ENCODE peak calls at places on chromosomes 3 and 15, in seven cellular contexts. One of them, this sample, is unnamed.

GRCh38 chr3:109985942-109986555 is 648.7 kb upstream of the DPPA4 start:
- DNase-seq in CD8-positive, alpha-beta memory T cell: no peak
- DNase-seq in GM12864: no peak
- DNase-seq in SW480: no peak
- DNase-seq in left cardiac atrium: no peak
- DNase-seq in HEK293T: no peak
- DNase-seq in T1000: no peak
- DNase-seq in this sample: no peak

GRCh38 chr3:129756871-129757270 is 136.6 kb downstream of the TMCC1 start:
- DNase-seq in T1000: no peak
- DNase-seq in left cardiac atrium: no peak
- DNase-seq in GM12864: no peak
- DNase-seq in SW480: no peak
- DNase-seq in CD8-positive, alpha-beta memory T cell: no peak
- DNase-seq in HEK293T: no peak
- DNase-seq in this sample: no peak

GRCh38 chr3:179853176-179853575 is 183.6 kb downstream of the PEX5L start:
- DNase-seq in HEK293T: no peak
- DNase-seq in CD8-positive, alpha-beta memory T cell: no peak
- DNase-seq in GM12864: no peak
- DNase-seq in SW480: no peak
- DNase-seq in left cardiac atrium: no peak
- DNase-seq in T1000: no peak
- DNase-seq in this sample: no peak

GRCh38 chr15:28128036-28128435 is 28.9 kb upstream of the OCA2 start:
- DNase-seq in T1000: no peak
- DNase-seq in left cardiac atrium: peak
- DNase-seq in CD8-positive, alpha-beta memory T cell: no peak
- DNase-seq in GM12864: no peak
- DNase-seq in SW480: no peak
- DNase-seq in HEK293T: no peak
- DNase-seq in this sample: no peak

GRCh38 chr3:52471371-52472238 is 16.2 kb downstream of the NISCH start:
- DNase-seq in CD8-positive, alpha-beta memory T cell: no peak
- DNase-seq in left cardiac atrium: peak
- DNase-seq in T1000: peak
- DNase-seq in GM12864: no peak
- DNase-seq in SW480: peak
- DNase-seq in HEK293T: peak
- DNase-seq in this sample: no peak

GRCh38 chr15:101694261-101694660 is 30.0 kb downstream of the TARS3 start:
- DNase-seq in CD8-positive, alpha-beta memory T cell: no peak
- DNase-seq in GM12864: no peak
- DNase-seq in T1000: no peak
- DNase-seq in HEK293T: no peak
- DNase-seq in left cardiac atrium: no peak
- DNase-seq in SW480: no peak
- DNase-seq in this sample: no peak

GRCh38 chr3:17833786-17834559 is 91.5 kb upstream of the TBC1D5 start:
- DNase-seq in SW480: no peak
- DNase-seq in T1000: no peak
- DNase-seq in CD8-positive, alpha-beta memory T cell: no peak
- DNase-seq in HEK293T: no peak
- DNase-seq in left cardiac atrium: no peak
- DNase-seq in GM12864: no peak
- DNase-seq in this sample: no peak

GRCh38 chr3:122942937-122943827 is 84.4 kb downstream of the SEMA5B start:
- DNase-seq in left cardiac atrium: peak
- DNase-seq in HEK293T: peak
- DNase-seq in CD8-positive, alpha-beta memory T cell: no peak
- DNase-seq in SW480: peak
- DNase-seq in T1000: no peak
- DNase-seq in GM12864: no peak
- DNase-seq in this sample: no peak

GRCh38 chr15:100934735-100935134 is 15.6 kb downstream of the LRRK1 start:
- DNase-seq in T1000: no peak
- DNase-seq in SW480: peak
- DNase-seq in CD8-positive, alpha-beta memory T cell: no peak
- DNase-seq in HEK293T: no peak
- DNase-seq in left cardiac atrium: no peak
- DNase-seq in GM12864: no peak
- DNase-seq in this sample: no peak

GRCh38 chr3:184156522-184156955 is 1.4 kb downstream of the DVL3 start:
- DNase-seq in T1000: peak
- DNase-seq in CD8-positive, alpha-beta memory T cell: no peak
- DNase-seq in SW480: peak
- DNase-seq in HEK293T: no peak
- DNase-seq in left cardiac atrium: peak
- DNase-seq in GM12864: no peak
- DNase-seq in this sample: no peak

GRCh38 chr3:73621388-73621787 is 3.4 kb downstream of the PDZRN3 start:
- DNase-seq in HEK293T: no peak
- DNase-seq in SW480: no peak
- DNase-seq in CD8-positive, alpha-beta memory T cell: no peak
- DNase-seq in T1000: no peak
- DNase-seq in left cardiac atrium: no peak
- DNase-seq in GM12864: no peak
- DNase-seq in this sample: no peak

GRCh38 chr3:63824309-63824708 is 5.2 kb downstream of the C3orf49 start:
- DNase-seq in SW480: peak
- DNase-seq in CD8-positive, alpha-beta memory T cell: no peak
- DNase-seq in T1000: no peak
- DNase-seq in left cardiac atrium: no peak
- DNase-seq in HEK293T: no peak
- DNase-seq in GM12864: no peak
- DNase-seq in this sample: peak

GRCh38 chr15:38252481-38253311 is at the start of gene SPRED1:
- DNase-seq in left cardiac atrium: peak
- DNase-seq in GM12864: no peak
- DNase-seq in HEK293T: peak
- DNase-seq in SW480: peak
- DNase-seq in CD8-positive, alpha-beta memory T cell: peak
- DNase-seq in T1000: no peak
- DNase-seq in this sample: no peak

GRCh38 chr3:127688416-127689265 is 15.9 kb downstream of the ABTB1 start:
- DNase-seq in T1000: no peak
- DNase-seq in SW480: no peak
- DNase-seq in HEK293T: no peak
- DNase-seq in left cardiac atrium: peak
- DNase-seq in GM12864: no peak
- DNase-seq in CD8-positive, alpha-beta memory T cell: no peak
- DNase-seq in this sample: peak

GRCh38 chr15:70027518-70027917 is 70.2 kb downstream of the TLE3 start:
- DNase-seq in HEK293T: no peak
- DNase-seq in SW480: no peak
- DNase-seq in CD8-positive, alpha-beta memory T cell: no peak
- DNase-seq in T1000: no peak
- DNase-seq in GM12864: no peak
- DNase-seq in left cardiac atrium: no peak
- DNase-seq in this sample: no peak

GRCh38 chr3:107861904-107862303 is 228.9 kb downstream of the CD47 start:
- DNase-seq in HEK293T: no peak
- DNase-seq in T1000: no peak
- DNase-seq in left cardiac atrium: no peak
- DNase-seq in GM12864: peak
- DNase-seq in SW480: no peak
- DNase-seq in CD8-positive, alpha-beta memory T cell: no peak
- DNase-seq in this sample: no peak

GRCh38 chr15:85667491-85668424 is 127.0 kb downstream of the KLHL25 start:
- DNase-seq in CD8-positive, alpha-beta memory T cell: peak
- DNase-seq in SW480: no peak
- DNase-seq in GM12864: no peak
- DNase-seq in left cardiac atrium: peak
- DNase-seq in HEK293T: no peak
- DNase-seq in T1000: peak
- DNase-seq in this sample: peak

GRCh38 chr15:30929064-30929669 is 25.5 kb downstream of the FAN1 start:
- DNase-seq in T1000: no peak
- DNase-seq in left cardiac atrium: no peak
- DNase-seq in SW480: no peak
- DNase-seq in GM12864: no peak
- DNase-seq in HEK293T: no peak
- DNase-seq in CD8-positive, alpha-beta memory T cell: no peak
- DNase-seq in this sample: no peak

GRCh38 chr3:171255236-171255806 is 204.9 kb downstream of the TNIK start:
- DNase-seq in T1000: no peak
- DNase-seq in GM12864: peak
- DNase-seq in CD8-positive, alpha-beta memory T cell: no peak
- DNase-seq in HEK293T: no peak
- DNase-seq in left cardiac atrium: no peak
- DNase-seq in SW480: peak
- DNase-seq in this sample: no peak

GRCh38 chr3:29128004-29128403 is 152.9 kb upstream of the RBMS3 start:
- DNase-seq in SW480: no peak
- DNase-seq in left cardiac atrium: no peak
- DNase-seq in T1000: no peak
- DNase-seq in HEK293T: no peak
- DNase-seq in CD8-positive, alpha-beta memory T cell: no peak
- DNase-seq in GM12864: no peak
- DNase-seq in this sample: peak

GRCh38 chr15:56719774-56720555 is 13.3 kb downstream of the ZNF280D start:
- DNase-seq in HEK293T: no peak
- DNase-seq in SW480: no peak
- DNase-seq in GM12864: no peak
- DNase-seq in left cardiac atrium: no peak
- DNase-seq in T1000: no peak
- DNase-seq in CD8-positive, alpha-beta memory T cell: no peak
- DNase-seq in this sample: no peak

GRCh38 chr3:32706348-32707025 is 21.5 kb downstream of the CNOT10 start:
- DNase-seq in T1000: no peak
- DNase-seq in GM12864: no peak
- DNase-seq in HEK293T: no peak
- DNase-seq in SW480: no peak
- DNase-seq in left cardiac atrium: no peak
- DNase-seq in CD8-positive, alpha-beta memory T cell: no peak
- DNase-seq in this sample: no peak

GRCh38 chr3:44554626-44555592 is at the start of gene ZKSCAN7:
- DNase-seq in HEK293T: no peak
- DNase-seq in T1000: peak
- DNase-seq in GM12864: peak
- DNase-seq in SW480: no peak
- DNase-seq in left cardiac atrium: peak
- DNase-seq in CD8-positive, alpha-beta memory T cell: peak
- DNase-seq in this sample: peak

GRCh38 chr3:55489804-55490132 is 2.7 kb upstream of the WNT5A start:
- DNase-seq in GM12864: no peak
- DNase-seq in CD8-positive, alpha-beta memory T cell: no peak
- DNase-seq in HEK293T: no peak
- DNase-seq in SW480: peak
- DNase-seq in left cardiac atrium: no peak
- DNase-seq in T1000: no peak
- DNase-seq in this sample: no peak

GRCh38 chr3:107705046-107705445 is 182.3 kb downstream of the BBX start:
- DNase-seq in HEK293T: no peak
- DNase-seq in T1000: no peak
- DNase-seq in GM12864: no peak
- DNase-seq in CD8-positive, alpha-beta memory T cell: no peak
- DNase-seq in SW480: no peak
- DNase-seq in left cardiac atrium: no peak
- DNase-seq in this sample: no peak

GRCh38 chr3:119891944-119892721 is 110.2 kb downstream of the NR1I2 start:
- DNase-seq in GM12864: peak
- DNase-seq in HEK293T: peak
- DNase-seq in CD8-positive, alpha-beta memory T cell: peak
- DNase-seq in SW480: peak
- DNase-seq in left cardiac atrium: no peak
- DNase-seq in T1000: no peak
- DNase-seq in this sample: peak

GRCh38 chr3:133915685-133916639 is 20.3 kb upstream of the RAB6B start:
- DNase-seq in SW480: no peak
- DNase-seq in left cardiac atrium: no peak
- DNase-seq in CD8-positive, alpha-beta memory T cell: no peak
- DNase-seq in HEK293T: no peak
- DNase-seq in GM12864: no peak
- DNase-seq in T1000: no peak
- DNase-seq in this sample: no peak

GRCh38 chr3:61562810-61563613 is 1.6 kb downstream of the PTPRG start:
- DNase-seq in GM12864: no peak
- DNase-seq in HEK293T: peak
- DNase-seq in T1000: peak
- DNase-seq in CD8-positive, alpha-beta memory T cell: no peak
- DNase-seq in left cardiac atrium: peak
- DNase-seq in SW480: no peak
- DNase-seq in this sample: no peak

GRCh38 chr3:32432711-32433530 is 41.3 kb downstream of the CMTM7 start:
- DNase-seq in HEK293T: no peak
- DNase-seq in T1000: no peak
- DNase-seq in SW480: no peak
- DNase-seq in left cardiac atrium: no peak
- DNase-seq in GM12864: no peak
- DNase-seq in CD8-positive, alpha-beta memory T cell: no peak
- DNase-seq in this sample: no peak

GRCh38 chr3:32084870-32085269 is 21.6 kb upstream of the GPD1L start:
- DNase-seq in GM12864: no peak
- DNase-seq in T1000: no peak
- DNase-seq in HEK293T: no peak
- DNase-seq in left cardiac atrium: no peak
- DNase-seq in CD8-positive, alpha-beta memory T cell: no peak
- DNase-seq in SW480: no peak
- DNase-seq in this sample: no peak

GRCh38 chr3:89380006-89380405 is 272.6 kb downstream of the EPHA3 start:
- DNase-seq in left cardiac atrium: no peak
- DNase-seq in SW480: peak
- DNase-seq in HEK293T: no peak
- DNase-seq in T1000: no peak
- DNase-seq in CD8-positive, alpha-beta memory T cell: no peak
- DNase-seq in GM12864: no peak
- DNase-seq in this sample: no peak